ENCODE peak calls at places on chromosomes 4 and X, in six cellular contexts. One of them, this sample, is unnamed.

GRCh38 chr4:15891312-15891711 is 47.2 kb downstream of the FGFBP1 start:
- DNase-seq in CD8-positive, alpha-beta memory T cell: no peak
- DNase-seq in IMR-90: no peak
- DNase-seq in heart right ventricle: no peak
- DNase-seq in aorta: no peak
- DNase-seq in fibroblast of pulmonary artery: no peak
- DNase-seq in this sample: no peak

GRCh38 chr4:105765690-105766407 is 57.3 kb downstream of the GSTCD start:
- DNase-seq in CD8-positive, alpha-beta memory T cell: no peak
- DNase-seq in IMR-90: peak
- DNase-seq in heart right ventricle: peak
- DNase-seq in aorta: no peak
- DNase-seq in fibroblast of pulmonary artery: peak
- DNase-seq in this sample: peak

GRCh38 chrX:57821703-57822375 is 88.4 kb downstream of the ZXDA start:
- DNase-seq in CD8-positive, alpha-beta memory T cell: peak
- DNase-seq in IMR-90: peak
- DNase-seq in heart right ventricle: peak
- DNase-seq in aorta: no peak
- DNase-seq in fibroblast of pulmonary artery: peak
- DNase-seq in this sample: peak

GRCh38 chr4:39464886-39465501 is 6.1 kb downstream of the LIAS start:
- DNase-seq in CD8-positive, alpha-beta memory T cell: no peak
- DNase-seq in IMR-90: peak
- DNase-seq in heart right ventricle: no peak
- DNase-seq in aorta: no peak
- DNase-seq in fibroblast of pulmonary artery: peak
- DNase-seq in this sample: peak

GRCh38 chr4:142846729-142847606 is 867 bp upstream of the INPP4B start:
- DNase-seq in CD8-positive, alpha-beta memory T cell: peak
- DNase-seq in IMR-90: no peak
- DNase-seq in heart right ventricle: peak
- DNase-seq in aorta: peak
- DNase-seq in fibroblast of pulmonary artery: peak
- DNase-seq in this sample: peak

GRCh38 chrX:150664290-150664689 is 28.9 kb upstream of the MTMR1 start:
- DNase-seq in CD8-positive, alpha-beta memory T cell: no peak
- DNase-seq in IMR-90: no peak
- DNase-seq in heart right ventricle: peak
- DNase-seq in aorta: no peak
- DNase-seq in fibroblast of pulmonary artery: no peak
- DNase-seq in this sample: peak

GRCh38 chr4:91914176-91914804 is 389.5 kb upstream of the GRID2 start:
- DNase-seq in CD8-positive, alpha-beta memory T cell: no peak
- DNase-seq in IMR-90: no peak
- DNase-seq in heart right ventricle: no peak
- DNase-seq in aorta: no peak
- DNase-seq in fibroblast of pulmonary artery: peak
- DNase-seq in this sample: no peak

GRCh38 chr4:112234952-112235609 is 3.5 kb downstream of the AP1AR start:
- DNase-seq in CD8-positive, alpha-beta memory T cell: peak
- DNase-seq in IMR-90: peak
- DNase-seq in heart right ventricle: peak
- DNase-seq in aorta: peak
- DNase-seq in fibroblast of pulmonary artery: peak
- DNase-seq in this sample: peak

GRCh38 chr4:23374280-23374679 is 515.6 kb downstream of the PPARGC1A start:
- DNase-seq in CD8-positive, alpha-beta memory T cell: no peak
- DNase-seq in IMR-90: no peak
- DNase-seq in heart right ventricle: no peak
- DNase-seq in aorta: no peak
- DNase-seq in fibroblast of pulmonary artery: no peak
- DNase-seq in this sample: no peak

GRCh38 chrX:37905436-37906147 is 58.2 kb upstream of the DYNLT3 start:
- DNase-seq in CD8-positive, alpha-beta memory T cell: peak
- DNase-seq in IMR-90: peak
- DNase-seq in heart right ventricle: no peak
- DNase-seq in aorta: no peak
- DNase-seq in fibroblast of pulmonary artery: peak
- DNase-seq in this sample: peak

GRCh38 chr4:148288448-148288847 is 153.8 kb downstream of the NR3C2 start:
- DNase-seq in CD8-positive, alpha-beta memory T cell: no peak
- DNase-seq in IMR-90: no peak
- DNase-seq in heart right ventricle: peak
- DNase-seq in aorta: no peak
- DNase-seq in fibroblast of pulmonary artery: no peak
- DNase-seq in this sample: no peak

GRCh38 chr4:100081511-100081910 is 108.8 kb downstream of the DDIT4L start:
- DNase-seq in CD8-positive, alpha-beta memory T cell: no peak
- DNase-seq in IMR-90: no peak
- DNase-seq in heart right ventricle: no peak
- DNase-seq in aorta: no peak
- DNase-seq in fibroblast of pulmonary artery: no peak
- DNase-seq in this sample: no peak

GRCh38 chr4:153413827-153414226 is 52.3 kb upstream of the TMEM131L start:
- DNase-seq in CD8-positive, alpha-beta memory T cell: no peak
- DNase-seq in IMR-90: no peak
- DNase-seq in heart right ventricle: no peak
- DNase-seq in aorta: no peak
- DNase-seq in fibroblast of pulmonary artery: no peak
- DNase-seq in this sample: no peak

GRCh38 chr4:10738826-10739489 is 54.4 kb upstream of the CLNK start:
- DNase-seq in CD8-positive, alpha-beta memory T cell: no peak
- DNase-seq in IMR-90: peak
- DNase-seq in heart right ventricle: no peak
- DNase-seq in aorta: no peak
- DNase-seq in fibroblast of pulmonary artery: peak
- DNase-seq in this sample: peak

GRCh38 chrX:122579521-122579920 is 604.6 kb upstream of the GRIA3 start:
- DNase-seq in CD8-positive, alpha-beta memory T cell: no peak
- DNase-seq in IMR-90: peak
- DNase-seq in heart right ventricle: no peak
- DNase-seq in aorta: no peak
- DNase-seq in fibroblast of pulmonary artery: no peak
- DNase-seq in this sample: peak

GRCh38 chrX:86421771-86422170 is 273.5 kb downstream of the DACH2 start:
- DNase-seq in CD8-positive, alpha-beta memory T cell: no peak
- DNase-seq in IMR-90: no peak
- DNase-seq in heart right ventricle: no peak
- DNase-seq in aorta: no peak
- DNase-seq in fibroblast of pulmonary artery: no peak
- DNase-seq in this sample: no peak

GRCh38 chrX:153969125-153969903 is 2.3 kb downstream of the HCFC1 start:
- DNase-seq in CD8-positive, alpha-beta memory T cell: no peak
- DNase-seq in IMR-90: no peak
- DNase-seq in heart right ventricle: no peak
- DNase-seq in aorta: peak
- DNase-seq in fibroblast of pulmonary artery: no peak
- DNase-seq in this sample: no peak

GRCh38 chr4:155271557-155271956 is 63.1 kb downstream of the NPY2R start:
- DNase-seq in CD8-positive, alpha-beta memory T cell: no peak
- DNase-seq in IMR-90: no peak
- DNase-seq in heart right ventricle: no peak
- DNase-seq in aorta: no peak
- DNase-seq in fibroblast of pulmonary artery: peak
- DNase-seq in this sample: peak

GRCh38 chr4:37524267-37524666 is 161.9 kb downstream of the RELL1 start:
- DNase-seq in CD8-positive, alpha-beta memory T cell: no peak
- DNase-seq in IMR-90: no peak
- DNase-seq in heart right ventricle: no peak
- DNase-seq in aorta: no peak
- DNase-seq in fibroblast of pulmonary artery: no peak
- DNase-seq in this sample: no peak

GRCh38 chrX:69285881-69286545 is 120.8 kb upstream of the PJA1 start:
- DNase-seq in CD8-positive, alpha-beta memory T cell: peak
- DNase-seq in IMR-90: no peak
- DNase-seq in heart right ventricle: peak
- DNase-seq in aorta: peak
- DNase-seq in fibroblast of pulmonary artery: peak
- DNase-seq in this sample: peak

GRCh38 chr4:159252491-159252890 is 149.6 kb downstream of the RAPGEF2 start:
- DNase-seq in CD8-positive, alpha-beta memory T cell: no peak
- DNase-seq in IMR-90: no peak
- DNase-seq in heart right ventricle: no peak
- DNase-seq in aorta: no peak
- DNase-seq in fibroblast of pulmonary artery: peak
- DNase-seq in this sample: peak

GRCh38 chrX:15497865-15498264 is 2.7 kb upstream of the BMX start:
- DNase-seq in CD8-positive, alpha-beta memory T cell: peak
- DNase-seq in IMR-90: peak
- DNase-seq in heart right ventricle: peak
- DNase-seq in aorta: no peak
- DNase-seq in fibroblast of pulmonary artery: peak
- DNase-seq in this sample: peak

GRCh38 chr4:183438458-183439113 is 5.8 kb upstream of the CDKN2AIP start:
- DNase-seq in CD8-positive, alpha-beta memory T cell: no peak
- DNase-seq in IMR-90: peak
- DNase-seq in heart right ventricle: no peak
- DNase-seq in aorta: no peak
- DNase-seq in fibroblast of pulmonary artery: peak
- DNase-seq in this sample: peak

GRCh38 chr4:82710202-82710929 is 88.2 kb downstream of the SCD5 start:
- DNase-seq in CD8-positive, alpha-beta memory T cell: no peak
- DNase-seq in IMR-90: no peak
- DNase-seq in heart right ventricle: no peak
- DNase-seq in aorta: no peak
- DNase-seq in fibroblast of pulmonary artery: peak
- DNase-seq in this sample: no peak

GRCh38 chr4:6972375-6972650 is 62.7 kb downstream of the TBC1D14 start:
- DNase-seq in CD8-positive, alpha-beta memory T cell: no peak
- DNase-seq in IMR-90: no peak
- DNase-seq in heart right ventricle: no peak
- DNase-seq in aorta: no peak
- DNase-seq in fibroblast of pulmonary artery: no peak
- DNase-seq in this sample: no peak
- H3K4me3 ChIP-seq in CD8-positive, alpha-beta memory T cell: no peak
- H3K4me3 ChIP-seq in IMR-90: no peak
- H3K4me3 ChIP-seq in heart right ventricle: no peak
- H3K4me3 ChIP-seq in aorta: no peak
- H3K4me3 ChIP-seq in fibroblast of pulmonary artery: no peak
- H3K4me3 ChIP-seq in this sample: no peak

DNA sequence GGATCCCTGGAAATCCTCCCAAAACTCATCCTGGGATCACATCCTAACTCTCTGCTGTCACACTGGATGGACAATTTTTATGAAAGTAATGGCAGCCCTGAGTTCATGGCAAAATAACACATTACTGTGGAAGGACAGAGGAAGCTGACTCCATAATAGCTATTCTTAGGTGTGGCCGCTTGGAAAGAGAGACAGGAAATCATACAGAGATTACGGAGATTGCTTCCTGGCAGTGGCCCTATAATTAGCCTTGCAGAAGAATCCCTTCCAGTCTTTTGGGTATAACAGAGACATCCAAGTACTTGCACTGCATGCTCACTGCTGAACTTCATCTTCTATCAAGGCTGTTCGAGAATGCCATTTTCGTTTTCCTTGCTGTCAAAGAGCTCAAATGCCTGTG is 133.1 kb upstream of the VCX start:
- DNase-seq in CD8-positive, alpha-beta memory T cell: no peak
- DNase-seq in IMR-90: no peak
- DNase-seq in heart right ventricle: peak
- DNase-seq in aorta: no peak
- DNase-seq in fibroblast of pulmonary artery: no peak
- DNase-seq in this sample: no peak
- H3K4me3 ChIP-seq in CD8-positive, alpha-beta memory T cell: no peak
- H3K4me3 ChIP-seq in IMR-90: no peak
- H3K4me3 ChIP-seq in heart right ventricle: no peak
- H3K4me3 ChIP-seq in aorta: no peak
- H3K4me3 ChIP-seq in fibroblast of pulmonary artery: no peak
- H3K4me3 ChIP-seq in this sample: no peak

GRCh38 chrX:101385026-101385684 is 836 bp downstream of the BTK start:
- DNase-seq in CD8-positive, alpha-beta memory T cell: no peak
- DNase-seq in IMR-90: no peak
- DNase-seq in heart right ventricle: no peak
- DNase-seq in aorta: no peak
- DNase-seq in fibroblast of pulmonary artery: no peak
- DNase-seq in this sample: no peak
- H3K4me3 ChIP-seq in CD8-positive, alpha-beta memory T cell: no peak
- H3K4me3 ChIP-seq in IMR-90: no peak
- H3K4me3 ChIP-seq in heart right ventricle: no peak
- H3K4me3 ChIP-seq in aorta: no peak
- H3K4me3 ChIP-seq in fibroblast of pulmonary artery: no peak
- H3K4me3 ChIP-seq in this sample: no peak

DNA sequence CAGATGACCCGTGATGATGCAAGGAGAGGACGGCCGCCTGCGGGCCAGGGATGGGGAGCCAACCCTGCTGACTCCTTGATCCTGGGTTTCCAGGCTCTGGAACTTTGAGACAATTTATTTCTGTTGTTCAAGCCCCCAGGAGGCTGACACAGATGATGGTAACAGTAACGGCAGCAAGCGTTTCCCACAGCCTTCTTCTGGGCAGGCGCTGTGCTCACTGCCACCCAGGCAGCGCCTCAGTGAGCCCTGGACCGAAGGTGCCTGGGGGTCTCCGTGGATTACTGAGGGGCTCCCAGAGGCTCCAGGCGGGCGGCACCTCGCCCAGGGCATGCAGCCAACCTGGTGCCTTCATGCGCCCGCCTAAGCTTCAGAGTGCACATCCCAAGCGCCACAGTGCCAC is 103.9 kb upstream of the AFAP1 start:
- DNase-seq in CD8-positive, alpha-beta memory T cell: no peak
- DNase-seq in IMR-90: no peak
- DNase-seq in heart right ventricle: no peak
- DNase-seq in aorta: no peak
- DNase-seq in fibroblast of pulmonary artery: no peak
- DNase-seq in this sample: no peak
- H3K4me3 ChIP-seq in CD8-positive, alpha-beta memory T cell: no peak
- H3K4me3 ChIP-seq in IMR-90: no peak
- H3K4me3 ChIP-seq in heart right ventricle: no peak
- H3K4me3 ChIP-seq in aorta: no peak
- H3K4me3 ChIP-seq in fibroblast of pulmonary artery: no peak
- H3K4me3 ChIP-seq in this sample: no peak

This sample was measured in choroid plexus epithelial cell.